ENCODE peak calls at places on chromosomes 7 and 10, in seven cellular contexts. R is GM12878, I is endothelial cell of umbilical vein, Y is HCT116, L is HepG2, D is H1, G is K562. M is an unnamed sample. For H4K20me1, the result is how much of the 10 kb centered on the place peaks cover.

GRCh38 chr7:5528071-5528814 is 104.6 kb upstream of the TNRC18 start:
- DNase-seq in R (no peak), I (peak), Y (no peak), L (no peak), D (peak), G (no peak), M (no peak)

GRCh38 chr7:155962191-155962967 is 150.1 kb upstream of the SHH start:
- DNase-seq in R (peak), I (peak), Y (peak), L (peak), D (peak), G (no peak), M (no peak)

GRCh38 chr7:25515876-25516275 is 287.6 kb upstream of the NPVF start:
- DNase-seq in R (no peak), I (no peak), Y (no peak), L (no peak), D (no peak), G (no peak), M (no peak)

GRCh38 chr7:16395121-16395520 is 26.2 kb downstream of the CRPPA start:
- DNase-seq in R (no peak), I (no peak), Y (no peak), L (no peak), D (no peak), G (no peak), M (no peak)

GRCh38 chr10:34996843-34997242 is 93.3 kb downstream of the CUL2 start:
- DNase-seq in R (no peak), I (no peak), Y (no peak), L (no peak), D (no peak), G (no peak), M (no peak)

GRCh38 chr10:103534621-103535498 is 41.4 kb downstream of the NEURL1 start:
- DNase-seq in R (no peak), I (no peak), Y (no peak), L (no peak), D (no peak), G (no peak), M (no peak)

GRCh38 chr10:122304054-122304579 is 33.0 kb downstream of the BTBD16 start:
- DNase-seq in R (no peak), I (no peak), Y (no peak), L (peak), D (no peak), G (no peak), M (no peak)

GRCh38 chr7:34059551-34059840 is 154.2 kb downstream of the BMPER start:
- DNase-seq in R (no peak), I (no peak), Y (no peak), L (no peak), D (no peak), G (no peak), M (no peak)

GRCh38 chr10:17910144-17910789 is 41.5 kb upstream of the SLC39A12 start:
- DNase-seq in R (peak), I (peak), Y (peak), L (peak), D (peak), G (peak), M (peak)

GRCh38 chr7:70417061-70417655 is 714.8 kb upstream of the GALNT17 start:
- DNase-seq in R (no peak), I (no peak), Y (no peak), L (no peak), D (peak), G (no peak), M (peak)

GRCh38 chr7:112101083-112101846 is 104.9 kb downstream of the DOCK4 start:
- DNase-seq in R (no peak), I (no peak), Y (no peak), L (no peak), D (no peak), G (no peak), M (no peak)

GRCh38 chr10:101880190-101880573 is 36.6 kb upstream of the KCNIP2 start:
- DNase-seq in R (no peak), I (no peak), Y (no peak), L (no peak), D (no peak), G (no peak), M (no peak)

GRCh38 chr10:86508217-86508616 is 13.4 kb downstream of the WAPL start:
- DNase-seq in R (no peak), I (no peak), Y (no peak), L (no peak), D (no peak), G (no peak), M (no peak)

GRCh38 chr7:19378340-19378704 is 233.1 kb upstream of the FERD3L start:
- DNase-seq in R (no peak), I (no peak), Y (no peak), L (no peak), D (no peak), G (no peak), M (no peak)

GRCh38 chr10:63166742-63167258 is 33.7 kb downstream of the NRBF2 start:
- DNase-seq in R (peak), I (peak), Y (peak), L (peak), D (no peak), G (peak), M (peak)

GRCh38 chr10:126264089-126265018 is 123.9 kb downstream of the ADAM12 start:
- DNase-seq in R (no peak), I (no peak), Y (no peak), L (no peak), D (no peak), G (no peak), M (no peak)

GRCh38 chr7:151460474-151460855 is 20.5 kb upstream of the CRYGN start:
- DNase-seq in R (no peak), I (no peak), Y (no peak), L (no peak), D (peak), G (no peak), M (no peak)

GRCh38 chr10:97850446-97850845 is 803 bp downstream of the GOLGA7B start:
- DNase-seq in R (no peak), I (no peak), Y (no peak), L (no peak), D (no peak), G (no peak), M (peak)

GRCh38 chr10:71547290-71547689 is 150.6 kb downstream of the CDH23 start:
- DNase-seq in R (no peak), I (no peak), Y (no peak), L (no peak), D (no peak), G (peak), M (no peak)

GRCh38 chr7:36048902-36049240 is 104.2 kb upstream of the EEPD1 start:
- DNase-seq in R (no peak), I (peak), Y (no peak), L (no peak), D (no peak), G (no peak), M (no peak)

GRCh38 chr10:113007821-113008220 is 57.8 kb downstream of the TCF7L2 start:
- DNase-seq in R (no peak), I (no peak), Y (no peak), L (no peak), D (no peak), G (no peak), M (no peak)

GRCh38 chr10:123429631-123430257 is 236.4 kb upstream of the GPR26 start:
- DNase-seq in R (no peak), I (no peak), Y (no peak), L (no peak), D (no peak), G (no peak), M (no peak)

GRCh38 chr10:116146374-116146773 is 126.6 kb downstream of the GFRA1 start:
- DNase-seq in R (no peak), I (no peak), Y (no peak), L (no peak), D (no peak), G (no peak), M (no peak)

GRCh38 chr7:78161781-78162180 is 363.2 kb downstream of the PHTF2 start:
- DNase-seq in R (no peak), I (no peak), Y (no peak), L (no peak), D (no peak), G (no peak), M (no peak)

GRCh38 chr7:140683657-140684056 is 10.9 kb downstream of the ADCK2 start:
- DNase-seq in R (no peak), I (peak), Y (no peak), L (no peak), D (no peak), G (no peak), M (no peak)

GRCh38 chr10:119817991-119818888 is 54.4 kb downstream of the MCMBP start:
- DNase-seq in R (no peak), I (peak), Y (no peak), L (no peak), D (peak), G (no peak), M (peak)
- TF ChIP-seq POLR2AphosphoS5 in R (no peak), I (no peak), Y (no peak), L (no peak), D (peak), G (no peak), M (peak)

GRCh38 chr7:105267244-105267643 is 121.5 kb downstream of the SRPK2 start:
- DNase-seq in R (no peak), I (no peak), Y (no peak), L (no peak), D (no peak), G (no peak), M (no peak)
- H4K20me1 ChIP-seq in R (under half), I (under half), Y (under half), L (under half), D (under half), G (under half), M (under half)

GRCh38 chr10:48605786-48606529 is 1.1 kb upstream of the ARHGAP22 start:
- DNase-seq in R (no peak), I (no peak), Y (no peak), L (no peak), D (peak), G (no peak), M (no peak)

GRCh38 chr10:48604039-48604407 is 850 bp downstream of the ARHGAP22 start:
- DNase-seq in R (no peak), I (no peak), Y (no peak), L (no peak), D (no peak), G (no peak), M (no peak)

GRCh38 chr10:48603421-48604038 is 1.3 kb downstream of the ARHGAP22 start:
- DNase-seq in R (no peak), I (no peak), Y (no peak), L (no peak), D (peak), G (no peak), M (no peak)

GRCh38 chr10:48605264-48605615 is 367 bp upstream of the ARHGAP22 start:
- DNase-seq in R (no peak), I (peak), Y (no peak), L (no peak), D (no peak), G (no peak), M (no peak)

GRCh38 chr10:48604408-48605263 is at the start of gene ARHGAP22:
- DNase-seq in R (no peak), I (peak), Y (no peak), L (no peak), D (peak), G (peak), M (peak)
- TF ChIP-seq EZH2 in R (no peak), I (no peak), Y (no peak), L (no peak), D (no peak), G (no peak), M (no peak)

GRCh38 chr10:3714526-3714925 is 70.5 kb downstream of the KLF6 start:
- DNase-seq in R (no peak), I (no peak), Y (no peak), L (no peak), D (no peak), G (no peak), M (no peak)
- TF ChIP-seq POLR2AphosphoS5 in R (no peak), I (no peak), Y (no peak), L (no peak), D (no peak), G (no peak), M (no peak)

DNA sequence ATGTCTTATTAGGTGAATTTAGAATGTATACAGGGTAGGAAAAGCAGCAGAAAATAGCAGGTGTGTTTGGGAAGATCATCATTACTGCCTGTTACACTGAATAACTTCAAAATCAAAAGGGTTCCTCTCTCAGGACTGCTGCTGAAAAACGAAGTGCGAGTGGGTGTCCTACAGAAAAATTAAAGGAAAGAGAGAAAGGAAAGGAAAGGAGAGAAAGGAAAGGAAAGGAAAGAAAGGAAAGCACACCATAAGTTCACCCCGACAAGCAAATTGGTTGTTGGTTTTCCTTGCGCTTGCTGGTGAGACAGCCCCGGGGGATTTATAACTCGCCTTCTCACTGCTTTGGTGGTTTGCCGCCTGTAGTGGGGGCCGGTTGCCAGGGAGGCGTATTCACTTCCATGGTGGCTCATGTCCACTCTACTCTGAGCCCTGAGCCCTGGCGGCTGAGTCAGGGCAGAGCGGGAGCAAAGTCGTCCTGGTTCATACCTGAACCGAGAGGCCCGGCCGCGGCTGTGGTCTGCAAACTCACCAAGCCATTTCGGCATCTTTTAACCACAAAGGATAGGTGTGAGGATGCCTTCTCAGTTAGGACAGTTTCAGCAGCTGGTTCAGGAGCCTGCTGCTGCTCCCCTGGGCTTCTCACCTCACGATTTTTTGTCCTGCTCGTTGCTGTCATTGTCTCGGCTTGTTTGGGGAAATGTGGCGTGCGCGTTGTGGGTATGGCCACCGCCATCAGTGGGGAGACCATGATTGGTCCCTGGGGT is 26.1 kb downstream of the INPP5A start:
- DNase-seq in R (peak), I (no peak), Y (no peak), L (no peak), D (no peak), G (no peak), M (peak)
- H4K20me1 ChIP-seq in R (under half), I (under half), Y (under half), L (under half), D (under half), G (under half), M (under half)

GRCh38 chr7:153324094-153324493 is 564.5 kb downstream of the ACTR3B start:
- DNase-seq in R (no peak), I (no peak), Y (no peak), L (no peak), D (no peak), G (no peak), M (no peak)

GRCh38 chr7:153320005-153320404 is 560.5 kb downstream of the ACTR3B start:
- DNase-seq in R (no peak), I (no peak), Y (no peak), L (no peak), D (no peak), G (no peak), M (no peak)

DNA sequence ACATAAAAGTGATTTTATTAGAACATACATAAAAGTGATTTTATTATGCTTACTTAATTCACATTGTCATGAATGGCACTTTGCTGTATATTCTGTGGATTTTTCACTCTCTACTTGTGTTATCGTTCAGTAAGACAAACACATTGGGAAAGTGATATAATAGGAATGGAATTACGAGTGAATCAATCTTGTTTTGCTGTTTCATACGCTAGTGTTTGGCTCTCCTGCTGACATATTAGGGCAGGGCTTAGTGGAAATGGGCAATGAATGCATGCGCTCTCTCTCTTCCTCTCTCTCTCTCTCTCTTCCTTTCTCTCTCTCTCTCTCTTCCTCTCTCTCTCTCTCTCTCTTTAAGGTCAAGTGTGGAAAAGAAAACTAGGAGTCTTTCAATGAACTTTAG is 561.2 kb downstream of the ACTR3B start:
- DNase-seq in R (no peak), I (no peak), Y (no peak), L (no peak), D (no peak), G (no peak), M (no peak)
- TF ChIP-seq EZH2 in R (no peak), I (no peak), Y (no peak), L (no peak), D (no peak), G (no peak), M (no peak)

DNA sequence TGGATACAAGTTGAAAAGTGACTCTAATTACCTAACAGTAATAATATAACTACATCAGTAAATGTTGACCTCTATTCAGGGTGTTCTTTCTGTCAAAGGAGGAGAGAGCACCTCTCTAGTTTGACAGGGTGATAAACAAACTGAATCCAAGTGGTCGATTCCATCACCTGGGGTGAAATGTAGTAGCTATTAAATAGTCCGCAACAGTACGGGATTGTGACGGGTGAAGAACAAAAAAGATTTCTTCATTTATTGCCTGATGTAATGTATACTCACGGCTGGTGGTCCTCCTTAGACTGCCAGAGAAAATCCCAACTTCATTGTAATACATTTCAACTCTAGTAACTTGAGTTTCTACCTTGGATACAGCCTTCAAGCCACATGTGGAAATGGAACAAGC is 292.5 kb upstream of the CELF2 start:
- DNase-seq in R (no peak), I (no peak), Y (no peak), L (no peak), D (no peak), G (no peak), M (no peak)
- TF ChIP-seq POLR2AphosphoS5 in R (no peak), I (no peak), Y (no peak), L (no peak), D (no peak), G (no peak), M (no peak)

GRCh38 chr7:47711776-47712175 is 129.9 kb upstream of the TNS3 start:
- DNase-seq in R (no peak), I (no peak), Y (no peak), L (no peak), D (no peak), G (no peak), M (no peak)

GRCh38 chr7:47713595-47713994 is 131.7 kb upstream of the TNS3 start:
- DNase-seq in R (no peak), I (no peak), Y (no peak), L (no peak), D (no peak), G (no peak), M (no peak)

GRCh38 chr7:47712416-47712815 is 130.5 kb upstream of the TNS3 start:
- DNase-seq in R (no peak), I (no peak), Y (no peak), L (no peak), D (no peak), G (no peak), M (no peak)

GRCh38 chr7:47714669-47715607 is 133.0 kb upstream of the TNS3 start:
- DNase-seq in R (peak), I (no peak), Y (no peak), L (no peak), D (no peak), G (no peak), M (no peak)

GRCh38 chr7:47715631-47716068 is 133.7 kb upstream of the TNS3 start:
- DNase-seq in R (no peak), I (no peak), Y (no peak), L (peak), D (no peak), G (no peak), M (no peak)
- H4K20me1 ChIP-seq in R (under half), I (under half), Y (under half), L (under half), D (under half), G (under half), M (under half)